ENCODE peak calls at places on chromosomes 2 and 18, in seven cellular contexts. W is brain microvascular endothelial cell, K is foreskin fibroblast, J is psoas muscle, F is astrocyte of the spinal cord, I is HepG2, Y is sigmoid colon. V is an unnamed sample.

GRCh38 chr18:33577688-33578370 is at the start of gene ASXL3:
- DNase-seq in W (no peak), J (peak), F (no peak), Y (peak), K (no peak), I (no peak), V (no peak)

GRCh38 chr2:219701847-219702634 is 74.6 kb downstream of the SLC4A3 start:
- DNase-seq in W (no peak), I (no peak), K (no peak), Y (no peak), F (peak), J (peak), V (peak)

GRCh38 chr18:59837586-59837985 is 62.2 kb upstream of the PMAIP1 start:
- DNase-seq in Y (no peak), F (peak), J (no peak), K (no peak), I (peak), W (peak), V (peak)

GRCh38 chr18:61992285-61992684 is 99.5 kb upstream of the RNF152 start:
- DNase-seq in W (peak), F (peak), I (peak), Y (no peak), K (peak), J (no peak), V (peak)

GRCh38 chr2:169081551-169081950 is 12.2 kb downstream of the DHRS9 start:
- DNase-seq in Y (no peak), K (no peak), W (no peak), I (no peak), J (no peak), F (no peak), V (no peak)

GRCh38 chr18:9817725-9818422 is 67.9 kb upstream of the TXNDC2 start:
- DNase-seq in K (no peak), I (no peak), W (no peak), F (no peak), J (no peak), Y (no peak), V (no peak)

GRCh38 chr2:56199492-56199891 is 15.7 kb downstream of the CCDC85A start:
- DNase-seq in K (no peak), J (no peak), W (no peak), Y (no peak), F (peak), I (no peak), V (peak)

GRCh38 chr2:3198119-3198518 is 179.5 kb downstream of the EIPR1 start:
- DNase-seq in I (peak), Y (no peak), K (no peak), F (no peak), W (no peak), J (no peak), V (no peak)

GRCh38 chr2:168192839-168193616 is 54.4 kb downstream of the STK39 start:
- DNase-seq in Y (no peak), J (no peak), K (no peak), I (no peak), F (no peak), W (no peak), V (no peak)

GRCh38 chr2:88283886-88284511 is 113.9 kb downstream of the THNSL2 start:
- DNase-seq in K (no peak), W (no peak), J (no peak), I (no peak), Y (no peak), F (no peak), V (no peak)

GRCh38 chr2:202911513-202912341 is at the start of the genes CARF and WDR12:
- DNase-seq in W (peak), J (peak), Y (peak), I (peak), F (peak), K (peak), V (peak)

DNA sequence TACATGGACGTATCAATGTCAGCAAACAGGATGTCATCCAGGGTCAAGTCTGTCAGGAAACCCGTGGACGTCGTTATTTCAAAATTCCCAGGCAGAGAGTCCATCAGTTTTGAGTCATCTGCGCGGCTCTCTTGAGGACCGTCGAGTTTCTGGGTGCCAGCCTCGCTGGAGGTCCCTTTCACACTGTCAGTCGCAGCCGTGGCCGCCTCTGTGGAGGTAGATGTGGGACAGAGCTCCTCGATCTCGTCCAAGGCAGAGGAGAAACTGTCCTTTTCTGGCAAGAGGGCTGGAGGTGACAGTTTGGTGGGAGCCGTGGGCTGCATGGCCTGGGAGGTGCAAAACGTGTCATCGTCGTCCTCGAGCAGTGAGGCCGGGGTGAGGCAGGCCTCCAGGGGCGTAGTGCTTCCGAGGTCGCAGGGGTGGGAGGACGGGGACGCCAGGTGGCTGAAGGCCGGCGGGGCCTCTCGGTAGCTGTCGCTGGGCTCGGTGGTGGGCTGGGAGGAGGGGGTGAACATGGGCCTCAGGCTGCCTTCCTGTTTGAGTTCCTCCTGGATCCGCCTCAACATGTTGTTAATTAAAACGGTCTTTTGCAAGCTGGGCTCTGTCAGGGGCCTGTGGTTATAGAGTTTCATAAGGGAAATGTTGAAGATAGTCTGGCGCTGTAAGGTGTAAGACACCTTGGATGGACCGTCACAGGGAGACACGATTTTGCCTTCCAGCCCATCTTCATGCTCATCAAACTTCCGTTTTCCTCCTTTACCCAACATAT is 17.4 kb downstream of the SERTAD2 start:
- DNase-seq in J (no peak), Y (peak), K (no peak), I (no peak), W (no peak), F (no peak), V (no peak)
- TF ChIP-seq CTCF in J (no peak), Y (no peak), K (no peak), I (no peak), W (no peak), F (no peak), V (no peak)

DNA sequence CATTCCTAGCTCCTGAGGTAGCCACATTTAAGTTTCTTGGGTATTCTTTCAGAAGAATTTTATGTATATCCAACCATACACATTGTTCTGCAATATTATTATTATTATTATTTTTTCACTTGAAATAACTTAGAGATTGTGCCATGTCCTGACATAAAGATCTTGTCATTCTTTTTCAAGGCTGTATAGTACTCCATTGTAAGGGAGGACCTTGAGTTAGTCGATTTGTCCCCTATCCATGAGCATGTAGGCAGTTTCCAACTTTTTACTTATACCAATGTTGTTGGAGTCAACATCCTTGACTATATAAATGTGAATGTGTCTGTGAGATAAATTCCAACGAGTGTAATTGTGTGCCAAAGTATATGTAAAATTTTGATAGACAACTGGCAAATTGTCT is 891 bp upstream of the EGR4 start:
- DNase-seq in J (no peak), W (no peak), I (no peak), F (no peak), Y (no peak), K (no peak), V (no peak)
- H3K4me3 ChIP-seq in J (no peak), W (no peak), I (no peak), F (no peak), Y (no peak), K (no peak), V (no peak)

GRCh38 chr2:100818606-100819364 is 1.2 kb upstream of the NPAS2 start:
- DNase-seq in I (peak), W (peak), J (peak), F (peak), K (peak), Y (peak), V (peak)
- TF ChIP-seq CTCF in I (peak), W (peak), J (no peak), F (peak), K (no peak), Y (no peak), V (peak)

DNA sequence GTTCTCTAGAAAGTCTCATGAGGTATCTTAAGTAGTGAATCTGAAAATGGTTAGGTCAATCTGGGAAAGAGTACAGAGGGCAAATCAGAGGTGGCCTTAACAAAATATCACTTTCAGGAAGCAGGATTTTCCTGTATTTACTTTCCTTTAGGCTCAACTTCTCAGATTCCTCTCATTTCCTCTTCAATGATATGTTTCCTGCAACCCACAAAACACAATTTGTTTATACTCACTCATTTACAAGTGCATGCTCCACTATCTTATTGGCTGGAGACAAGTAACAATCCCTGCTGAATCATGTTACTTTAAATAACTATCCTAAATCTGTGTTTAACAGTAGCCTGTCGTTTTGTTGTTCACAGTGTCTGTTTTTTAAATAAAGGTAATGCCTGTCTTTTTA is 228.1 kb downstream of the DSC3 start:
- DNase-seq in J (no peak), W (no peak), K (no peak), I (no peak), F (no peak), Y (no peak), V (no peak)
- H3K4me3 ChIP-seq in J (no peak), W (no peak), K (no peak), I (no peak), F (no peak), Y (no peak), V (no peak)

GRCh38 chr2:126657636-126658315 is 1.8 kb downstream of the GYPC start:
- DNase-seq in J (peak), W (peak), Y (peak), K (peak), I (no peak), F (peak), V (peak)
- TF ChIP-seq CTCF in J (no peak), W (peak), Y (no peak), K (no peak), I (no peak), F (peak), V (peak)

GRCh38 chr18:12278153-12278764 is 24.1 kb downstream of the CIDEA start:
- DNase-seq in F (no peak), J (no peak), K (no peak), Y (no peak), W (no peak), I (no peak), V (peak)

GRCh38 chr18:12281861-12282260 is 26.2 kb upstream of the TUBB6 start:
- DNase-seq in K (no peak), J (no peak), I (no peak), Y (no peak), W (no peak), F (no peak), V (peak)

GRCh38 chr18:12276736-12277554 is 22.8 kb downstream of the CIDEA start:
- DNase-seq in Y (peak), I (no peak), F (no peak), W (no peak), J (no peak), K (no peak), V (no peak)

GRCh38 chr18:12279781-12280531 is 25.8 kb downstream of the CIDEA start:
- DNase-seq in K (no peak), F (no peak), I (no peak), Y (peak), W (no peak), J (no peak), V (no peak)

GRCh38 chr18:12278765-12279682 is 24.9 kb downstream of the CIDEA start:
- DNase-seq in I (peak), K (peak), W (peak), F (peak), Y (peak), J (peak), V (peak)
- H3K4me3 ChIP-seq in I (peak), K (peak), W (peak), F (peak), Y (peak), J (peak), V (peak)

GRCh38 chr2:231545105-231545902 is 15.1 kb upstream of the NMUR1 start:
- DNase-seq in F (peak), Y (no peak), W (peak), I (no peak), K (no peak), J (no peak), V (peak)

GRCh38 chr2:231547315-231548110 is 17.3 kb upstream of the NMUR1 start:
- DNase-seq in Y (no peak), K (no peak), I (no peak), J (no peak), W (no peak), F (no peak), V (no peak)

GRCh38 chr2:231546014-231546413 is 15.8 kb upstream of the NMUR1 start:
- DNase-seq in Y (no peak), W (no peak), F (no peak), K (no peak), I (no peak), J (no peak), V (no peak)

GRCh38 chr2:231540017-231540416 is 9.8 kb upstream of the NMUR1 start:
- DNase-seq in F (no peak), Y (no peak), J (no peak), K (no peak), I (no peak), W (no peak), V (no peak)

GRCh38 chr2:231541605-231542509 is 11.6 kb upstream of the NMUR1 start:
- DNase-seq in F (no peak), W (no peak), K (no peak), Y (no peak), J (no peak), I (no peak), V (peak)
- TF ChIP-seq CTCF in F (peak), W (peak), K (no peak), Y (no peak), J (no peak), I (peak), V (peak)

GRCh38 chr18:29181151-29181901 is 1004.4 kb upstream of the CDH2 start:
- DNase-seq in K (peak), J (no peak), W (peak), Y (no peak), F (peak), I (no peak), V (peak)
- H3K4me3 ChIP-seq in K (no peak), J (no peak), W (no peak), Y (no peak), F (no peak), I (no peak), V (no peak)

GRCh38 chr2:10915236-10915635 is 3.5 kb downstream of the KCNF1 start:
- DNase-seq in J (no peak), W (no peak), F (no peak), Y (peak), I (no peak), K (no peak), V (no peak)

GRCh38 chr2:10913501-10914271 is 2.0 kb downstream of the KCNF1 start:
- DNase-seq in W (no peak), F (no peak), J (no peak), K (no peak), I (no peak), Y (peak), V (no peak)

GRCh38 chr2:10912796-10913445 is 1.2 kb downstream of the KCNF1 start:
- DNase-seq in J (no peak), F (no peak), Y (peak), K (no peak), I (no peak), W (no peak), V (no peak)

GRCh38 chr2:10915731-10916331 is 4.1 kb downstream of the KCNF1 start:
- DNase-seq in W (no peak), J (no peak), F (no peak), I (no peak), K (no peak), Y (peak), V (no peak)

GRCh38 chr2:10914272-10914693 is 2.5 kb downstream of the KCNF1 start:
- DNase-seq in I (no peak), W (no peak), F (no peak), K (no peak), Y (peak), J (no peak), V (no peak)
- TF ChIP-seq CTCF in I (peak), W (peak), F (peak), K (peak), Y (no peak), J (no peak), V (no peak)